ENCODE peak calls at places on chromosomes 7 and 10, in four cellular contexts. T, B, Y and W are unnamed samples.

GRCh38 chr7:30143748-30144251 is 9.0 kb downstream of the MTURN start:
- DNase-seq in B (no peak), Y (no peak), T (no peak), W (no peak)

GRCh38 chr7:35025391-35025870 is 11.9 kb downstream of the DPY19L1 start:
- DNase-seq in B (no peak), Y (no peak), T (no peak), W (no peak)

GRCh38 chr10:132608511-132609195 is 71.1 kb downstream of the INPP5A start:
- DNase-seq in B (no peak), T (no peak), Y (no peak), W (no peak)

GRCh38 chr7:78912781-78913180 is 540.7 kb downstream of the MAGI2 start:
- DNase-seq in Y (no peak), B (no peak), T (no peak), W (no peak)

GRCh38 chr7:33926535-33926934 is 21.2 kb downstream of the BMPER start:
- DNase-seq in B (no peak), T (no peak), Y (no peak), W (no peak)

GRCh38 chr7:81676813-81677212 is 93.0 kb downstream of the HGF start:
- DNase-seq in T (no peak), B (no peak), Y (no peak), W (no peak)

GRCh38 chr7:138000081-138000701 is 1.7 kb downstream of the CREB3L2 start:
- DNase-seq in Y (no peak), T (peak; percentile 77), B (peak; percentile 73), W (peak; percentile 33)

GRCh38 chr10:50988792-50989191 is 85.5 kb upstream of the PRKG1 start:
- DNase-seq in B (no peak), Y (no peak), T (peak; percentile 51), W (no peak)

GRCh38 chr10:72186633-72187330 is 29.0 kb upstream of the ANAPC16 start:
- DNase-seq in B (peak; percentile 9), T (no peak), Y (no peak), W (no peak)

GRCh38 chr10:15245530-15245929 is 77.0 kb upstream of the NMT2 start:
- DNase-seq in B (no peak), Y (peak; percentile 21), T (peak; percentile 55), W (no peak)

GRCh38 chr7:15571303-15571878 is 9.6 kb upstream of the AGMO start:
- DNase-seq in Y (no peak), T (no peak), B (no peak), W (no peak)

GRCh38 chr10:117689566-117689965 is 147.0 kb downstream of the EMX2 start:
- DNase-seq in B (no peak), T (no peak), Y (no peak), W (no peak)

GRCh38 chr10:98425511-98426352 is 10.8 kb upstream of the PYROXD2 start:
- DNase-seq in T (peak; percentile 87), Y (peak; percentile 48), B (peak; percentile 45), W (peak; percentile 53)

GRCh38 chr7:128962837-128963236 is 25.1 kb downstream of the IRF5 start:
- DNase-seq in Y (no peak), T (no peak), B (no peak), W (no peak)

GRCh38 chr7:35253680-35254495 is at the start of gene TBX20:
- DNase-seq in B (peak; percentile 38), Y (no peak), T (peak; percentile 82), W (peak; percentile 35)

GRCh38 chr7:35967366-35968139 is 166.7 kb downstream of the SEPTIN7 start:
- DNase-seq in Y (no peak), B (no peak), T (peak; percentile 40), W (no peak)

GRCh38 chr7:2663121-2663886 is 24.7 kb upstream of the AMZ1 start:
- DNase-seq in T (no peak), B (no peak), Y (no peak), W (peak; percentile 50)

GRCh38 chr10:121205625-121206024 is 354.5 kb downstream of the WDR11 start:
- DNase-seq in T (no peak), Y (no peak), B (no peak), W (no peak)

GRCh38 chr7:116786791-116787443 is 75.5 kb upstream of the CAPZA2 start:
- DNase-seq in T (peak; percentile 64), B (no peak), Y (no peak), W (no peak)

GRCh38 chr10:69863580-69863979 is 61.9 kb downstream of the COL13A1 start:
- DNase-seq in B (no peak), T (no peak), Y (no peak), W (no peak)

GRCh38 chr10:69862882-69863530 is 61.3 kb downstream of the COL13A1 start:
- DNase-seq in Y (no peak), T (no peak), B (no peak), W (no peak)

GRCh38 chr10:69864321-69864720 is 62.6 kb downstream of the COL13A1 start:
- DNase-seq in B (no peak), T (no peak), Y (peak; percentile 66), W (no peak)

GRCh38 chr10:69860290-69860689 is 58.6 kb downstream of the COL13A1 start:
- DNase-seq in Y (no peak), B (no peak), T (no peak), W (no peak)

GRCh38 chr10:69861251-69862240 is 59.8 kb downstream of the COL13A1 start:
- DNase-seq in B (peak; percentile 8), Y (peak; percentile 94), T (peak; percentile 64), W (no peak)
- TF ChIP-seq POLR2AphosphoS5 in B (no peak), Y (peak; percentile 80), T (no peak), W (no peak)

GRCh38 chr7:44793919-44794715 is 2.4 kb upstream of the PPIA start:
- DNase-seq in B (no peak), T (no peak), Y (no peak), W (no peak)

GRCh38 chr7:44791278-44792219 is 4.9 kb upstream of the PPIA start:
- DNase-seq in B (no peak), T (no peak), Y (no peak), W (no peak)

GRCh38 chr7:44787041-44787440 is 9.4 kb upstream of the PPIA start:
- DNase-seq in Y (no peak), B (no peak), T (no peak), W (no peak)

GRCh38 chr7:44787762-44788161 is 8.7 kb upstream of the PPIA start:
- DNase-seq in T (no peak), Y (no peak), B (no peak), W (no peak)

GRCh38 chr7:44789990-44790389 is 6.5 kb upstream of the PPIA start:
- DNase-seq in T (no peak), Y (no peak), B (no peak), W (no peak)
- TF ChIP-seq CTCF in T (no peak), Y (no peak), B (no peak), W (no peak)

GRCh38 chr7:6028563-6028962 is 2.6 kb upstream of the ANKRD61 start:
- DNase-seq in B (no peak), T (no peak), Y (no peak), W (no peak)

GRCh38 chr7:6023974-6024435 is 7.2 kb upstream of the ANKRD61 start:
- DNase-seq in T (no peak), B (peak; percentile 25), Y (no peak), W (no peak)

GRCh38 chr7:6026011-6026819 is 5.0 kb upstream of the ANKRD61 start:
- DNase-seq in T (peak; percentile 83), B (peak; percentile 65), Y (no peak), W (peak; percentile 67)

GRCh38 chr7:6027806-6028365 is 3.3 kb upstream of the ANKRD61 start:
- DNase-seq in Y (no peak), B (no peak), T (no peak), W (no peak)

DNA sequence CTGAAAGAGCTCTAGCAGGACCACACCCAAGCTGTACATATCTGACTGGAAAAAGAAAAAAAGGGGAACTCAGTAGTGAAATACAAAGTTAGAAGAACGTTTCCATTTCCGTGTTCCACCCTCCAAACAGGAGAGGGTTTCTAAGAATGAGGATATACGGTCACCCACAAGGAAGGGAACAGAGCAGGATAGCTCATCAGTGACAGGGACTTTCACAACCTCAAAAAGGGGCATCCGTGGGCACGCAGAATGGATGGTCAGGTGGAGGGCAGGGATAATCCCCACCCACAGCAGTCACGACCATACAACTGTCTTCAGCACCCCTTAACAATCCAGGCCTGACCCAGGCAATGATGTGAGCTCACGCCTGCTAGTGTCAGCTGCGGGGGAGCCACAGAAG is 4.3 kb upstream of the ANKRD61 start:
- DNase-seq in T (no peak), B (peak; percentile 49), Y (no peak), W (no peak)
- H3K27ac ChIP-seq in T (no peak overlapping the region), B (peak overlapping the region; percentile 69), Y (no peak overlapping the region), W (peak overlapping the region; percentile 14)

DNA sequence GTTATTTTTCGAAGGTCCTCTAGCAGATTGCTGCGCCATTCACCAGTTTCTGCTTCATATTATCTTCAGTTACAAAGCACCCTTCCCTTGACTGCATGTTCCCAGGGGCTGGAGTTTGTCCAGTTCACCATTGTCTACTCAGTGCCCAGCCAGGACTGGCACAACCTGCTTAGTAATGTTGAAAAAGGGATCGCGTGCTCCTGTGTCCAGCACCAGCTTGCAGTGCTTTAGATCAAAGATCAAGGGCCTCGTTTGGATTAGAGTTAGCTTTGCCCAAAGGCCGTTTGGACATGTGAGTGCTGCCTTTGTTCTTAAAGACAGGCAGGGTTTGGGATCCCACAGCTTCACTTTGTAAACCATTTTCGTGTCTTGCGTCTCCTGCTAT is 867 bp downstream of the ATP6V0E2 start:
- DNase-seq in T (no peak), B (no peak), Y (no peak), W (peak; percentile 69)
- TF ChIP-seq POLR2AphosphoS5 in T (no peak), B (no peak), Y (no peak), W (no peak)

DNA sequence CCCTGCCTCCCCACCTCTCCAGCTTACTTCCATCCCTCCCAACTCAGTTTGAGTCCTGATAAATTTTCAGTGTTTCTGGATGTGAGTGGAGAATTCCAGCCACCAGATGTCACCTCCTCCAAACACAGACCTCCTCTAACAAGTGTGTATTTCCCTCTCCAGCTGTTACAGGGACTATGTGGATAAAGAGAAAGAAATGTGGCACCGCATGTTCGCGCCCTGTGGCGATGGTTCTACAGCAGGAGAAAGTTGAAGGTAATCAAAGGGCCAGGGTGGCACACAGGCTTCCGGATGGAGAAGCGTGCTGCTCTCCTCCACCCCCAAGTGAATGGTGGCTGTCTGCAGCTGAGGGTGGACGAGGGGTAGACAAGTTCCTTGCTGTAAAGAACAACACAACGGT is 14.7 kb downstream of the FKBP6 start:
- DNase-seq in B (no peak), Y (peak; percentile 29), T (peak; percentile 68), W (peak; percentile 29)
- TF ChIP-seq CTCF in B (no peak), Y (peak; percentile 70), T (peak; percentile 72), W (peak; percentile 34)

GRCh38 chr7:84157171-84157570 is 37.4 kb downstream of the SEMA3A start:
- DNase-seq in T (no peak), Y (no peak), B (no peak), W (no peak)

GRCh38 chr7:84161398-84161797 is 33.2 kb downstream of the SEMA3A start:
- DNase-seq in B (no peak), Y (no peak), T (no peak), W (no peak)

GRCh38 chr7:84159435-84159834 is 35.2 kb downstream of the SEMA3A start:
- DNase-seq in T (no peak), Y (no peak), B (no peak), W (no peak)

GRCh38 chr7:84162125-84162524 is 32.5 kb downstream of the SEMA3A start:
- DNase-seq in B (no peak), Y (no peak), T (no peak), W (no peak)

DNA sequence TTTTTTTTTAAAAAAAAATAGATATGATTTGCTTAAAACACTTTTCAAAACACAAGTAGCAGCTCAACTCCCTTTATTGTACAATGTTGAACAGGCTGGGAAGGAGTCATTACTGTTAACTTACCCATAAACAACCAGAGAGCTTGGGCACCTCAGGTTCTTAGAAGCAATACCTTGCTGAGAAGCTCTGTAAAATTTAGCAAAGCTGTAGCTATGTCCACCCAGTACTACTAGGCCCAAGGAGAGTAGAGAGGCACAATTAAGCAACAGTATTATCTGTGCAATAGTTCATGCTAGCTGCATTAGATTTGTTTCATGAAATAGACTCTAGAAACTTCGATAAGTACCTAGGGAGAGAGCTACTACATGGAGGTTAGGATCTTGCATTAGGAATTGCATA is 32.0 kb downstream of the SEMA3A start:
- DNase-seq in B (no peak), T (no peak), Y (no peak), W (no peak)
- H3K27ac ChIP-seq in B (no peak overlapping the region), T (peak overlapping the region; percentile 14), Y (no peak overlapping the region), W (no peak overlapping the region)